ENCODE peak calls at places on chromosomes 1 and 21, in ten cellular contexts. One of them, this sample, is unnamed.

GRCh38 chr1:54850737-54851136 is 36.3 kb downstream of the DHCR24 start:
- DNase-seq in PC-3: peak; percentile 80
- DNase-seq in GM23338: no peak
- DNase-seq in GM23248: peak; percentile 99
- DNase-seq in hepatocyte: peak; percentile 59
- DNase-seq in HCT116: no peak
- DNase-seq in SK-N-SH: no peak
- DNase-seq in MM.1S: no peak
- DNase-seq in Karpas-422: no peak
- DNase-seq in PC-9: no peak
- DNase-seq in this sample: no peak

GRCh38 chr1:209048961-209049669 is 534.4 kb upstream of the CAMK1G start:
- DNase-seq in PC-3: peak; percentile 12
- DNase-seq in GM23338: peak; percentile 12
- DNase-seq in GM23248: peak; percentile 23
- DNase-seq in hepatocyte: no peak
- DNase-seq in HCT116: no peak
- DNase-seq in SK-N-SH: no peak
- DNase-seq in MM.1S: no peak
- DNase-seq in Karpas-422: no peak
- DNase-seq in PC-9: no peak
- DNase-seq in this sample: no peak

GRCh38 chr1:226082959-226083302 is 20.4 kb downstream of the H3-3A start:
- DNase-seq in PC-3: peak; percentile 58
- DNase-seq in GM23338: peak; percentile 73
- DNase-seq in GM23248: peak; percentile 83
- DNase-seq in hepatocyte: peak; percentile 70
- DNase-seq in HCT116: no peak
- DNase-seq in SK-N-SH: peak; percentile 87
- DNase-seq in MM.1S: peak; percentile 49
- DNase-seq in Karpas-422: no peak
- DNase-seq in PC-9: peak; percentile 71
- DNase-seq in this sample: peak; percentile 30

GRCh38 chr1:50343323-50343722 is 79.9 kb downstream of the DMRTA2 start:
- DNase-seq in PC-3: no peak
- DNase-seq in GM23338: no peak
- DNase-seq in GM23248: no peak
- DNase-seq in hepatocyte: no peak
- DNase-seq in HCT116: no peak
- DNase-seq in SK-N-SH: no peak
- DNase-seq in MM.1S: no peak
- DNase-seq in Karpas-422: no peak
- DNase-seq in PC-9: no peak
- DNase-seq in this sample: no peak

GRCh38 chr1:179298952-179299351 is 5.4 kb downstream of the SOAT1 start:
- DNase-seq in PC-3: no peak
- DNase-seq in GM23338: no peak
- DNase-seq in GM23248: no peak
- DNase-seq in hepatocyte: no peak
- DNase-seq in HCT116: no peak
- DNase-seq in SK-N-SH: no peak
- DNase-seq in MM.1S: no peak
- DNase-seq in Karpas-422: no peak
- DNase-seq in PC-9: no peak
- DNase-seq in this sample: peak; percentile 55

GRCh38 chr1:42618866-42619265 is 39.4 kb upstream of the PPIH start:
- DNase-seq in PC-3: no peak
- DNase-seq in GM23338: no peak
- DNase-seq in GM23248: peak; percentile 22
- DNase-seq in hepatocyte: no peak
- DNase-seq in HCT116: no peak
- DNase-seq in SK-N-SH: no peak
- DNase-seq in MM.1S: no peak
- DNase-seq in Karpas-422: no peak
- DNase-seq in PC-9: no peak
- DNase-seq in this sample: no peak

GRCh38 chr1:201359031-201359872 is 18.2 kb downstream of the TNNT2 start:
- DNase-seq in PC-3: no peak
- DNase-seq in GM23338: no peak
- DNase-seq in GM23248: no peak
- DNase-seq in hepatocyte: no peak
- DNase-seq in HCT116: no peak
- DNase-seq in SK-N-SH: no peak
- DNase-seq in MM.1S: no peak
- DNase-seq in Karpas-422: no peak
- DNase-seq in PC-9: no peak
- DNase-seq in this sample: no peak

GRCh38 chr1:43404353-43404752 is 14.7 kb downstream of the SZT2 start:
- DNase-seq in PC-3: no peak
- DNase-seq in GM23338: no peak
- DNase-seq in GM23248: no peak
- DNase-seq in hepatocyte: no peak
- DNase-seq in HCT116: no peak
- DNase-seq in SK-N-SH: no peak
- DNase-seq in MM.1S: no peak
- DNase-seq in Karpas-422: no peak
- DNase-seq in PC-9: no peak
- DNase-seq in this sample: no peak

GRCh38 chr1:57826535-57826934 is 402.7 kb upstream of the DAB1 start:
- DNase-seq in PC-3: no peak
- DNase-seq in GM23338: no peak
- DNase-seq in GM23248: no peak
- DNase-seq in hepatocyte: no peak
- DNase-seq in HCT116: no peak
- DNase-seq in SK-N-SH: peak; percentile 21
- DNase-seq in MM.1S: no peak
- DNase-seq in Karpas-422: no peak
- DNase-seq in PC-9: no peak
- DNase-seq in this sample: no peak

GRCh38 chr1:197252981-197253380 is 15.1 kb upstream of the CRB1 start:
- DNase-seq in PC-3: no peak
- DNase-seq in GM23338: peak; percentile 47
- DNase-seq in GM23248: no peak
- DNase-seq in hepatocyte: no peak
- DNase-seq in HCT116: no peak
- DNase-seq in SK-N-SH: no peak
- DNase-seq in MM.1S: no peak
- DNase-seq in Karpas-422: no peak
- DNase-seq in PC-9: no peak
- DNase-seq in this sample: no peak

GRCh38 chr21:33115586-33116541 is 45.9 kb downstream of the OLIG1 start:
- DNase-seq in PC-3: no peak
- DNase-seq in GM23338: no peak
- DNase-seq in GM23248: no peak
- DNase-seq in hepatocyte: no peak
- DNase-seq in HCT116: no peak
- DNase-seq in SK-N-SH: no peak
- DNase-seq in MM.1S: no peak
- DNase-seq in Karpas-422: no peak
- DNase-seq in PC-9: no peak
- DNase-seq in this sample: no peak

GRCh38 chr21:44893948-44894656 is 20.6 kb upstream of the PTTG1IP start:
- DNase-seq in PC-3: no peak
- DNase-seq in GM23338: no peak
- DNase-seq in GM23248: no peak
- DNase-seq in hepatocyte: no peak
- DNase-seq in HCT116: no peak
- DNase-seq in SK-N-SH: no peak
- DNase-seq in MM.1S: no peak
- DNase-seq in Karpas-422: no peak
- DNase-seq in PC-9: no peak
- DNase-seq in this sample: no peak

GRCh38 chr1:11335417-11336070 is 62.5 kb downstream of the UBIAD1 start:
- DNase-seq in PC-3: no peak
- DNase-seq in GM23338: no peak
- DNase-seq in GM23248: no peak
- DNase-seq in hepatocyte: no peak
- DNase-seq in HCT116: no peak
- DNase-seq in SK-N-SH: no peak
- DNase-seq in MM.1S: no peak
- DNase-seq in Karpas-422: no peak
- DNase-seq in PC-9: no peak
- DNase-seq in this sample: no peak

GRCh38 chr21:33496345-33496744 is 4.8 kb upstream of the DNAJC28 start:
- DNase-seq in PC-3: no peak
- DNase-seq in GM23338: peak; percentile 46
- DNase-seq in GM23248: no peak
- DNase-seq in hepatocyte: no peak
- DNase-seq in HCT116: no peak
- DNase-seq in SK-N-SH: no peak
- DNase-seq in MM.1S: no peak
- DNase-seq in Karpas-422: peak; percentile 59
- DNase-seq in PC-9: no peak
- DNase-seq in this sample: no peak

GRCh38 chr1:197399691-197400521 is 131.9 kb downstream of the CRB1 start:
- DNase-seq in PC-3: peak; percentile 71
- DNase-seq in GM23338: peak; percentile 79
- DNase-seq in GM23248: peak; percentile 62
- DNase-seq in hepatocyte: peak; percentile 54
- DNase-seq in HCT116: peak; percentile 74
- DNase-seq in SK-N-SH: peak; percentile 46
- DNase-seq in MM.1S: peak; percentile 71
- DNase-seq in Karpas-422: peak; percentile 82
- DNase-seq in PC-9: peak; percentile 23
- DNase-seq in this sample: peak; percentile 56

DNA sequence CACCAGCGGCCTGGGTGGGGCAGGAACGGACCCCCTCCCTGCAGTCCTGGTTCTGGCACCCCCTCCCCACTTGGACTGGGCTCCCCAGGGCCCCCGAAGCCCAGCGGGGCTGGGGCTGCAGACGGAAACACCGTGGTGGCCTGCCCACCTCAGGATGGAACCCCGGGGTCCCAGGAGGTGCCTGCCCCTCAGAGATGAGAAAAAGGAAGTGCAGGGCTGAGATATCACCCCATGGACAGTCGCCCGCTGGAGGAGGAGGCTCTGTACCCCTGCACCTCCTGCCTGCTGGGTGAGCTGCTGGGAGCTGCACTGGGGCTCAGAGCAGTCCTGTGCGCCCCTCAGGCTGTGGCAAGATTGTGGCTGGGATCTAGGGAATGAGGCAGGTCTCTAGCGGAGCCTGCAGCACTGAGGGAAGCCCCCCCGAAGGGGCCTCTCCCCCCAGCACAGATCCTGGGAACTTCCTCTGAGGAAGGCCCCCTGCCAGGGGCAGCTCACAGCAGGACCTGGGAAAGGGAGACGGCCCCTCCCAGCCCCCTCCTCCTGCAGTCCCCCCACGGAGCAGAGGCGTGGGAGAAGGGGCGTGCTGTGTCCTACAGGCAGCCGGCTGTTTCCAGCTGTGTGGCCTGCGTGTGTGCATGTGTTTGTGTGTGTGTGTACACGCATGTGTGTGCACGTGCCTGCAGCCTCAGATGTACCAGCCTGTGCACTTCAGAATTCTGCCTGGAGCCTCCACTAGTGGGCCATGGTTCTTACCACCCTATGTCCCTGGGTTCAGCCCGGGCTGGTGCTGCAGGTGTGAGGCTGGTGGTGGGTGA is 6.9 kb downstream of the AGRN start:
- DNase-seq in PC-3: no peak
- DNase-seq in GM23338: no peak
- DNase-seq in GM23248: no peak
- DNase-seq in hepatocyte: no peak
- DNase-seq in HCT116: no peak
- DNase-seq in SK-N-SH: no peak
- DNase-seq in MM.1S: no peak
- DNase-seq in Karpas-422: no peak
- DNase-seq in PC-9: no peak
- DNase-seq in this sample: no peak
- H3K4me1 ChIP-seq in PC-3: peaks cover 41% of the 10 kb centered on the region
- H3K4me1 ChIP-seq in GM23338: peaks cover 41% of the 10 kb centered on the region
- H3K4me1 ChIP-seq in GM23248: peaks cover 3% of the 10 kb centered on the region
- H3K4me1 ChIP-seq in hepatocyte: peaks cover 29% of the 10 kb centered on the region
- H3K4me1 ChIP-seq in HCT116: peaks cover 42% of the 10 kb centered on the region
- H3K4me1 ChIP-seq in SK-N-SH: no peaks in the 10 kb centered on the region
- H3K4me1 ChIP-seq in MM.1S: no peaks in the 10 kb centered on the region
- H3K4me1 ChIP-seq in Karpas-422: peaks cover 6% of the 10 kb centered on the region
- H3K4me1 ChIP-seq in PC-9: peaks cover 37% of the 10 kb centered on the region
- H3K4me1 ChIP-seq in this sample: peaks cover 10% of the 10 kb centered on the region

DNA sequence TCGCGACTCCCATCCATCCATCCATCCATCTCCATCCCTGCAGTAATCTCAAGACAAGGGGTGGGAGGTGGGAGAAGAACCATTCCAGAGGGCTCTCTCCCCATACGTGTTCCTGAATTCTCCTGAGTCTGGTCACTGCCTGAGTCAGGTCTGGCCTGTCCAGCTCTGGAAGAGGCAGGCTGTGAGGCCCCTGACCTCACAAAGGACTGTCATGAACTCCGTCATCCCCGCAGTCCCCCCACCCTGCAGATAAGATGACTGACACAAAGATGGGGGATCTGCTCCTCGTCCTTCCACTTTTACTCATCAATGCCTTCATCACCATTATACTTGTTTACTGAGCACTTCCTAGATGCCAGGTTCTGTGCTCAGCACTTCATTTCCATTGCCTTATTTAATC is 1.6 kb upstream of the MAP7D1 start:
- DNase-seq in PC-3: no peak
- DNase-seq in GM23338: no peak
- DNase-seq in GM23248: no peak
- DNase-seq in hepatocyte: no peak
- DNase-seq in HCT116: no peak
- DNase-seq in SK-N-SH: no peak
- DNase-seq in MM.1S: no peak
- DNase-seq in Karpas-422: no peak
- DNase-seq in PC-9: no peak
- DNase-seq in this sample: no peak
- H3K9me2 ChIP-seq in PC-3: no peaks in the 10 kb centered on the region
- H3K9me2 ChIP-seq in GM23338: no peaks in the 10 kb centered on the region
- H3K9me2 ChIP-seq in GM23248: no peaks in the 10 kb centered on the region
- H3K9me2 ChIP-seq in hepatocyte: no peaks in the 10 kb centered on the region
- H3K9me2 ChIP-seq in HCT116: no peaks in the 10 kb centered on the region
- H3K9me2 ChIP-seq in SK-N-SH: no peaks in the 10 kb centered on the region
- H3K9me2 ChIP-seq in MM.1S: no peaks in the 10 kb centered on the region
- H3K9me2 ChIP-seq in Karpas-422: no peaks in the 10 kb centered on the region
- H3K9me2 ChIP-seq in PC-9: no peaks in the 10 kb centered on the region
- H3K9me2 ChIP-seq in this sample: no peaks in the 10 kb centered on the region

GRCh38 chr1:40311692-40312091 is 5.4 kb downstream of the COL9A2 start:
- DNase-seq in PC-3: no peak
- DNase-seq in GM23338: no peak
- DNase-seq in GM23248: no peak
- DNase-seq in hepatocyte: no peak
- DNase-seq in HCT116: no peak
- DNase-seq in SK-N-SH: no peak
- DNase-seq in MM.1S: no peak
- DNase-seq in Karpas-422: peak; percentile 35
- DNase-seq in PC-9: no peak
- DNase-seq in this sample: no peak
- H3K4me3 ChIP-seq in PC-3: no peak overlapping the region
- H3K4me3 ChIP-seq in GM23338: no peak overlapping the region
- H3K4me3 ChIP-seq in GM23248: no peak overlapping the region
- H3K4me3 ChIP-seq in hepatocyte: no peak overlapping the region
- H3K4me3 ChIP-seq in HCT116: no peak overlapping the region
- H3K4me3 ChIP-seq in SK-N-SH: no peak overlapping the region
- H3K4me3 ChIP-seq in MM.1S: peak overlapping the region; percentile 26
- H3K4me3 ChIP-seq in Karpas-422: no peak overlapping the region
- H3K4me3 ChIP-seq in PC-9: no peak overlapping the region
- H3K4me3 ChIP-seq in this sample: no peak overlapping the region

DNA sequence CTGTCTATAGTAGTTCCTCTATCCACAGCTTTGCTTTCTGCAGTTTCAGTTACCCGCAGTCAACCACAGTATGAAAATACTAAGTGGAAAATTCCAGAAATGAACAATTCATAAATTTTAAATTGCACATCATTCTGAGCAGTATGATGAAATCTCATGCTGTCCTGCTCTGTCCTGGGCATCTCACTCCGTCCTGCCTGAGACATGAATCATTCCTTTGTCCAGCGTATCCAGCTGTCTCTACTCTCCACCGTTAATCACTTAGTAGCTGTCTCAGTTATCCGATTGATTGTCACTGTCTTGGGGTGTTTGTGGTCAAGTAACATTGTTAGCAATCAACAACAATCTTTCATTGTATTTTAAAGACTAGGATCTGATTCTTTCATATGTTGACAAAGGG is 50.1 kb upstream of the DNAH14 start:
- DNase-seq in PC-3: no peak
- DNase-seq in GM23338: no peak
- DNase-seq in GM23248: peak; percentile 81
- DNase-seq in hepatocyte: no peak
- DNase-seq in HCT116: no peak
- DNase-seq in SK-N-SH: no peak
- DNase-seq in MM.1S: no peak
- DNase-seq in Karpas-422: no peak
- DNase-seq in PC-9: no peak
- DNase-seq in this sample: no peak
- H3K4me1 ChIP-seq in PC-3: peaks cover 4% of the 10 kb centered on the region
- H3K4me1 ChIP-seq in GM23338: peaks cover 55% of the 10 kb centered on the region
- H3K4me1 ChIP-seq in GM23248: peaks cover 25% of the 10 kb centered on the region
- H3K4me1 ChIP-seq in hepatocyte: peaks cover 67% of the 10 kb centered on the region
- H3K4me1 ChIP-seq in HCT116: no peaks in the 10 kb centered on the region
- H3K4me1 ChIP-seq in SK-N-SH: peaks cover 5% of the 10 kb centered on the region
- H3K4me1 ChIP-seq in MM.1S: no peaks in the 10 kb centered on the region
- H3K4me1 ChIP-seq in Karpas-422: no peaks in the 10 kb centered on the region
- H3K4me1 ChIP-seq in PC-9: peaks cover 3% of the 10 kb centered on the region
- H3K4me1 ChIP-seq in this sample: no peaks in the 10 kb centered on the region